ENCODE peak calls at places on chromosomes 1 and 21, in eight cellular contexts. L, N, F, J, Z, C, K and E are unnamed samples. For H3K4me1 and H3K36me3, the result is how much of the 10 kb centered on the place peaks cover.

GRCh38 chr21:14451520-14451919 is 68.6 kb upstream of the HSPA13 start:
- DNase-seq in L (no peak), N (no peak), F (no peak), J (no peak), Z (no peak), C (no peak), K (no peak), E (no peak)

GRCh38 chr1:91706140-91706957 is 179.6 kb downstream of the TGFBR3 start:
- DNase-seq in L (no peak), N (peak), F (no peak), J (no peak), Z (no peak), C (no peak), K (no peak), E (no peak)

GRCh38 chr1:42422672-42423236 is 33.1 kb downstream of the ZMYND12 start:
- DNase-seq in L (no peak), N (no peak), F (peak), J (no peak), Z (no peak), C (no peak), K (no peak), E (no peak)

GRCh38 chr1:118945460-118945859 is 42.7 kb downstream of the TBX15 start:
- DNase-seq in L (peak), N (no peak), F (no peak), J (no peak), Z (no peak), C (no peak), K (no peak), E (no peak)

GRCh38 chr1:202291961-202292712 is 49.6 kb downstream of the UBE2T start:
- DNase-seq in L (no peak), N (no peak), F (peak), J (no peak), Z (no peak), C (peak), K (no peak), E (peak)

GRCh38 chr1:119679223-119679622 is 31.2 kb upstream of the ZNF697 start:
- DNase-seq in L (peak), N (peak), F (no peak), J (no peak), Z (no peak), C (no peak), K (no peak), E (no peak)

GRCh38 chr21:42063206-42063577 is 7.9 kb upstream of the UMODL1 start:
- DNase-seq in L (no peak), N (no peak), F (no peak), J (no peak), Z (peak), C (no peak), K (peak), E (no peak)

GRCh38 chr1:7458946-7459345 is 312.1 kb upstream of the VAMP3 start:
- DNase-seq in L (no peak), N (no peak), F (no peak), J (no peak), Z (no peak), C (no peak), K (no peak), E (no peak)

GRCh38 chr1:151680391-151680790 is 36.2 kb downstream of the CELF3 start:
- DNase-seq in L (no peak), N (no peak), F (peak), J (no peak), Z (no peak), C (no peak), K (no peak), E (no peak)

GRCh38 chr21:44658511-44658910 is 779 bp downstream of the KRTAP12-3 start:
- DNase-seq in L (no peak), N (no peak), F (no peak), J (no peak), Z (no peak), C (no peak), K (no peak), E (peak)

GRCh38 chr21:44654576-44654950 is at the start of gene KRTAP12-4:
- DNase-seq in L (no peak), N (no peak), F (no peak), J (no peak), Z (no peak), C (no peak), K (no peak), E (no peak)

GRCh38 chr21:44656868-44657267 is 864 bp upstream of the KRTAP12-3 start:
- DNase-seq in L (no peak), N (no peak), F (no peak), J (no peak), Z (no peak), C (no peak), K (no peak), E (no peak)

GRCh38 chr21:44658913-44659595 is 1.3 kb downstream of the KRTAP12-3 start:
- DNase-seq in L (no peak), N (no peak), F (no peak), J (no peak), Z (no peak), C (no peak), K (no peak), E (peak)

DNA sequence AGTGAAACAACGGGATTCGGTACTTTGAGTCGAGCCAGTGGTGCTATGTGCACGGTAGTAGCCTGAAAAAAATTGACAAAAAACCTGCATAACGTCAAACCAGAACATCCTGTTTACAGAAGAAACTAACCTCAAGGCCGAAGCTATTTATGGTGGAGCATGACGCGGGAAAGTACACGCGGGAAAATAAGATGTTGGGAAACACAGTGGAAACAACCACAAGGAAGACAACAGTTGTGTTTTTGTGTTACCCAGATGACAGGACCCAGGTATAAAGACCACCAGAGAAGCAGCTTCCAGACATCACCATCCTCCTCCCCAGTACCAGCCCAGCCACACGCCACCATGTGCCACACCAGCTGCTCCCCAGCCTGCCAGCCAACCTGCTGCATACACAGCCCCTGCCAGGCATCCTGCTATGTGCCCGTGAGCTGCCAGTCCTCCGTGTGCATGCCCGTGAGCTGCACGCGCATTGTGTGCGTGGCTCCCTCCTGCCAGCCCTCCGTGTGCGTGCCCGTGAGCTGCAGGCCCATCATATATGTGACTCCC is at the start of gene KRTAP12-3:
- DNase-seq in L (no peak), N (no peak), F (no peak), J (no peak), Z (no peak), C (no peak), K (no peak), E (no peak)
- H3K27ac ChIP-seq in L (no peak), N (no peak), F (no peak), J (no peak), Z (peak), C (no peak), K (no peak), E (no peak)

GRCh38 chr1:233138794-233139544 is 156.6 kb downstream of the PCNX2 start:
- DNase-seq in L (no peak), N (no peak), F (no peak), J (no peak), Z (no peak), C (no peak), K (no peak), E (no peak)

GRCh38 chr1:233140519-233140918 is 155.0 kb downstream of the PCNX2 start:
- DNase-seq in L (no peak), N (no peak), F (peak), J (no peak), Z (no peak), C (no peak), K (no peak), E (no peak)

GRCh38 chr1:233140974-233141373 is 154.6 kb downstream of the PCNX2 start:
- DNase-seq in L (no peak), N (no peak), F (peak), J (no peak), Z (no peak), C (no peak), K (no peak), E (no peak)

GRCh38 chr1:233144434-233144833 is 151.1 kb downstream of the PCNX2 start:
- DNase-seq in L (no peak), N (no peak), F (no peak), J (no peak), Z (no peak), C (no peak), K (no peak), E (no peak)

GRCh38 chr1:233143266-233143665 is 152.3 kb downstream of the PCNX2 start:
- DNase-seq in L (no peak), N (peak), F (peak), J (no peak), Z (no peak), C (no peak), K (no peak), E (no peak)
- H3K4me1 ChIP-seq in L (under half), N (under half), F (under half), J (under half), Z (under half), C (under half), K (under half), E (under half)

GRCh38 chr21:28963831-28964230 is 28.8 kb downstream of the LTN1 start:
- DNase-seq in L (no peak), N (no peak), F (no peak), J (no peak), Z (no peak), C (no peak), K (no peak), E (no peak)

GRCh38 chr21:28960245-28960644 is 32.4 kb downstream of the LTN1 start:
- DNase-seq in L (no peak), N (no peak), F (no peak), J (no peak), Z (no peak), C (no peak), K (no peak), E (no peak)

GRCh38 chr21:28959367-28960099 is 33.1 kb downstream of the LTN1 start:
- DNase-seq in L (no peak), N (no peak), F (peak), J (no peak), Z (no peak), C (no peak), K (no peak), E (no peak)

GRCh38 chr21:28961927-28962326 is 30.8 kb downstream of the LTN1 start:
- DNase-seq in L (no peak), N (no peak), F (no peak), J (no peak), Z (no peak), C (no peak), K (no peak), E (no peak)

GRCh38 chr21:28962465-28962864 is 30.2 kb downstream of the LTN1 start:
- DNase-seq in L (no peak), N (no peak), F (no peak), J (no peak), Z (no peak), C (no peak), K (no peak), E (no peak)
- H3K36me3 ChIP-seq in L (under half), N (under half), F (under half), J (under half), Z (half or more), C (under half), K (under half), E (under half)

GRCh38 chr1:10631811-10632481 is 157.2 kb downstream of the PEX14 start:
- DNase-seq in L (peak), N (peak), F (no peak), J (no peak), Z (no peak), C (no peak), K (no peak), E (peak)
- H3K27ac ChIP-seq in L (peak), N (no peak), F (peak), J (no peak), Z (peak), C (no peak), K (no peak), E (peak)

GRCh38 chr1:230030122-230030821 is 36.8 kb upstream of the GALNT2 start:
- DNase-seq in L (no peak), N (no peak), F (no peak), J (no peak), Z (no peak), C (no peak), K (no peak), E (no peak)
- H3K4me1 ChIP-seq in L (under half), N (under half), F (under half), J (under half), Z (under half), C (under half), K (under half), E (under half)

GRCh38 chr1:8625480-8625879 is 192.0 kb downstream of the RERE start:
- DNase-seq in L (no peak), N (no peak), F (no peak), J (no peak), Z (no peak), C (no peak), K (no peak), E (no peak)
- H3K36me3 ChIP-seq in L (under half), N (under half), F (under half), J (under half), Z (under half), C (under half), K (under half), E (under half)